ENCODE peak calls at places on chromosomes 3 and 15, in eight cellular contexts. G is lung, O is aorta, N is breast epithelium, P is mesendoderm, V is psoas muscle, T is ovary, X is spleen. A is an unnamed sample.

GRCh38 chr3:28726840-28727239 is 378.2 kb upstream of the AZI2 start:
- DNase-seq in G (peak; percentile 49), O (peak; percentile 58), N (no peak), P (peak; percentile 86), V (peak; percentile 62), T (no peak), X (no peak), A (no peak)

GRCh38 chr3:16448691-16449090 is 64.8 kb downstream of the RFTN1 start:
- DNase-seq in G (peak; percentile 46), O (peak; percentile 92), N (no peak), P (peak; percentile 82), V (peak; percentile 88), T (peak; percentile 82), X (no peak), A (peak; percentile 86)

GRCh38 chr3:37871858-37872257 is 10.2 kb downstream of the CTDSPL start:
- DNase-seq in G (no peak), O (no peak), N (no peak), P (no peak), V (no peak), T (no peak), X (no peak), A (no peak)

GRCh38 chr3:71917540-71917939 is 132.6 kb upstream of the PROK2 start:
- DNase-seq in G (no peak), O (no peak), N (no peak), P (no peak), V (no peak), T (no peak), X (no peak), A (no peak)

GRCh38 chr15:57509965-57510364 is 81.7 kb upstream of the MYZAP start:
- DNase-seq in G (no peak), O (no peak), N (no peak), P (no peak), V (no peak), T (no peak), X (no peak), A (no peak)

GRCh38 chr3:39346785-39347585 is 17.5 kb downstream of the CCR8 start:
- DNase-seq in G (no peak), O (no peak), N (no peak), P (no peak), V (no peak), T (no peak), X (no peak), A (no peak)

GRCh38 chr3:23193835-23194234 is 9.3 kb upstream of the UBE2E2 start:
- DNase-seq in G (no peak), O (no peak), N (no peak), P (no peak), V (no peak), T (no peak), X (no peak), A (no peak)

GRCh38 chr3:126211569-126211968 is 31.2 kb upstream of the ALDH1L1 start:
- DNase-seq in G (no peak), O (no peak), N (no peak), P (peak; percentile 22), V (no peak), T (no peak), X (no peak), A (no peak)

GRCh38 chr15:72474466-72474911 is 359 bp downstream of the ARIH1 start:
- DNase-seq in G (no peak), O (peak; percentile 61), N (peak; percentile 56), P (peak; percentile 51), V (no peak), T (no peak), X (peak; percentile 92), A (peak; percentile 59)

GRCh38 chr15:62985768-62986167 is 56.8 kb upstream of the TPM1 start:
- DNase-seq in G (no peak), O (no peak), N (no peak), P (peak; percentile 63), V (no peak), T (no peak), X (no peak), A (no peak)

GRCh38 chr3:171878441-171879225 is 35.5 kb downstream of the TMEM212 start:
- DNase-seq in G (no peak), O (no peak), N (no peak), P (peak; percentile 41), V (no peak), T (no peak), X (no peak), A (no peak)

GRCh38 chr15:69265347-69265955 is 33.3 kb upstream of the PAQR5 start:
- DNase-seq in G (no peak), O (no peak), N (no peak), P (peak; percentile 25), V (no peak), T (no peak), X (no peak), A (peak; percentile 38)

GRCh38 chr3:161560006-161560637 is 63.5 kb downstream of the OTOL1 start:
- DNase-seq in G (no peak), O (peak; percentile 39), N (peak; percentile 53), P (peak; percentile 70), V (no peak), T (peak; percentile 18), X (no peak), A (no peak)

GRCh38 chr3:145648396-145648795 is 512.6 kb downstream of the PLOD2 start:
- DNase-seq in G (no peak), O (no peak), N (no peak), P (no peak), V (no peak), T (no peak), X (no peak), A (no peak)

GRCh38 chr3:186821429-186822367 is 15.4 kb upstream of the RFC4 start:
- DNase-seq in G (no peak), O (no peak), N (no peak), P (peak; percentile 65), V (no peak), T (no peak), X (no peak), A (peak; percentile 20)

GRCh38 chr3:38524141-38524739 is 28.1 kb downstream of the EXOG start:
- DNase-seq in G (no peak), O (no peak), N (no peak), P (no peak), V (no peak), T (no peak), X (no peak), A (no peak)

GRCh38 chr3:71391361-71391760 is 192.2 kb downstream of the FOXP1 start:
- DNase-seq in G (no peak), O (no peak), N (no peak), P (no peak), V (no peak), T (no peak), X (no peak), A (no peak)

GRCh38 chr3:62161306-62161705 is 212.0 kb downstream of the FEZF2 start:
- DNase-seq in G (no peak), O (no peak), N (no peak), P (no peak), V (no peak), T (no peak), X (no peak), A (no peak)

GRCh38 chr3:12180218-12180617 is 21.5 kb upstream of the TIMP4 start:
- DNase-seq in G (peak; percentile 83), O (peak; percentile 85), N (no peak), P (peak; percentile 56), V (peak; percentile 73), T (peak; percentile 47), X (no peak), A (peak; percentile 52)

GRCh38 chr3:63441262-63441661 is 163.2 kb downstream of the SYNPR start:
- DNase-seq in G (no peak), O (no peak), N (no peak), P (no peak), V (no peak), T (no peak), X (no peak), A (no peak)

GRCh38 chr3:98695816-98696215 is 67.3 kb upstream of the ST3GAL6 start:
- DNase-seq in G (no peak), O (no peak), N (no peak), P (no peak), V (no peak), T (no peak), X (no peak), A (no peak)

GRCh38 chr15:62415498-62415897 is 250.4 kb upstream of the C2CD4B start:
- DNase-seq in G (no peak), O (no peak), N (no peak), P (no peak), V (peak; percentile 60), T (no peak), X (no peak), A (no peak)

GRCh38 chr15:40930430-40931299 is 1.5 kb downstream of the DLL4 start:
- DNase-seq in G (peak; percentile 59), O (no peak), N (no peak), P (peak; percentile 75), V (peak; percentile 74), T (peak; percentile 53), X (peak; percentile 77), A (no peak)

DNA sequence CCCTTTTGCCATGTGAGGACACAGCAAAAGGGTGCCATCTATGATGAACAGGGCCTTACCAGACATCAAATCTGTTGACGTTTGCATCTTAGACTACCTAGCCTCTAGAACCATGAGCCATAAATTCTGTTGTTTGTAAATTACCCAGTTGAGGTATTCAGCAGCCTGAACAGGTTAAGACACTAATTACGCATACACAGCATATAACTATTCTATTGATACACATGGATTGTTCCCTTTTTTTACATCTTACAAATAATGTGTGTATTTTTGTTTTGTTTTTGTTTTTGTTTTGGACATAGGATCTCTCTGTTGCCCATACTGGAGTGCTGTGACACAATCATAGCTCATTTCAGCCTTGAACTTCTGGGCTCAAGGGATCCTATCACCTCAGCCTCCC is 255.5 kb downstream of the OPA1 start:
- DNase-seq in G (no peak), O (no peak), N (no peak), P (no peak), V (no peak), T (no peak), X (no peak), A (no peak)
- H3K27ac ChIP-seq in G (no peak overlapping the region), O (no peak overlapping the region), N (no peak overlapping the region), P (no peak overlapping the region), V (no peak overlapping the region), T (no peak overlapping the region), X (no peak overlapping the region), A (no peak overlapping the region)

GRCh38 chr3:170154569-170155143 is 26.9 kb downstream of the PHC3 start:
- DNase-seq in G (no peak), O (no peak), N (no peak), P (no peak), V (no peak), T (no peak), X (no peak), A (no peak)
- H3K4me3 ChIP-seq in G (no peak overlapping the region), O (no peak overlapping the region), N (no peak overlapping the region), P (no peak overlapping the region), V (no peak overlapping the region), T (no peak overlapping the region), X (peak overlapping the region; percentile 25), A (no peak overlapping the region)

GRCh38 chr3:184572528-184573270 is 11.1 kb downstream of the EPHB3 start:
- DNase-seq in G (no peak), O (no peak), N (no peak), P (no peak), V (peak; percentile 36), T (peak; percentile 36), X (no peak), A (no peak)
- H3K27me3 ChIP-seq in G (no peaks in the 10 kb centered on the region), O (no peaks in the 10 kb centered on the region), N (no peaks in the 10 kb centered on the region), P (no peaks in the 10 kb centered on the region), V (peaks cover 4% of the 10 kb centered on the region), T (no peaks in the 10 kb centered on the region), X (peaks cover 10% of the 10 kb centered on the region), A (no peaks in the 10 kb centered on the region)

GRCh38 chr15:100125627-100126231 is 216.0 kb downstream of the ADAMTS17 start:
- DNase-seq in G (peak; percentile 39), O (peak; percentile 73), N (no peak), P (no peak), V (peak; percentile 82), T (peak; percentile 88), X (no peak), A (no peak)
- H3K27ac ChIP-seq in G (peak overlapping the region; percentile 2), O (no peak overlapping the region), N (peak overlapping the region; percentile 16), P (no peak overlapping the region), V (peak overlapping the region; percentile 46), T (peak overlapping the region; percentile 82), X (no peak overlapping the region), A (no peak overlapping the region)

GRCh38 chr3:127457094-127457475 is 133.4 kb downstream of the TPRA1 start:
- DNase-seq in G (peak; percentile 44), O (peak; percentile 78), N (peak; percentile 53), P (peak; percentile 76), V (peak; percentile 54), T (peak; percentile 64), X (peak; percentile 71), A (no peak)
- H3K4me3 ChIP-seq in G (no peak overlapping the region), O (no peak overlapping the region), N (peak overlapping the region; percentile 66), P (no peak overlapping the region), V (no peak overlapping the region), T (no peak overlapping the region), X (peak overlapping the region; percentile 49), A (no peak overlapping the region)